ENCODE peak calls at places on chromosome 4, in seven cellular contexts. Y is brain microvascular endothelial cell, S is heart left ventricle, U is lower lobe of right lung, K is prostate gland, O is upper lobe of left lung, P is left ventricle myocardium inferior. C is an unnamed sample.

GRCh38 chr4:117385531-117385930 is 300.2 kb upstream of the TRAM1L1 start:
- DNase-seq in Y (no peak), S (no peak), U (no peak), K (no peak), O (no peak), P (no peak), C (no peak)

GRCh38 chr4:126731062-126731461 is 901.7 kb upstream of the INTU start:
- DNase-seq in Y (no peak), S (no peak), U (no peak), K (no peak), O (no peak), P (no peak), C (no peak)

GRCh38 chr4:57020467-57021101 is 41.9 kb downstream of the POLR2B start:
- DNase-seq in Y (peak; percentile 69), S (no peak), U (no peak), K (no peak), O (no peak), P (no peak), C (no peak)

GRCh38 chr4:21802406-21802805 is 146.2 kb downstream of the KCNIP4 start:
- DNase-seq in Y (peak; percentile 54), S (no peak), U (no peak), K (no peak), O (no peak), P (no peak), C (no peak)

GRCh38 chr4:99625369-99625768 is 32.3 kb downstream of the C4orf54 start:
- DNase-seq in Y (no peak), S (no peak), U (no peak), K (no peak), O (no peak), P (no peak), C (no peak)

GRCh38 chr4:126697748-126698147 is 935.0 kb upstream of the INTU start:
- DNase-seq in Y (no peak), S (no peak), U (no peak), K (no peak), O (no peak), P (no peak), C (no peak)

GRCh38 chr4:133068083-133068482 is 81.0 kb upstream of the PCDH10 start:
- DNase-seq in Y (no peak), S (no peak), U (no peak), K (no peak), O (no peak), P (no peak), C (no peak)

GRCh38 chr4:16521156-16521915 is 295.1 kb upstream of the TAPT1 start:
- DNase-seq in Y (no peak), S (no peak), U (no peak), K (no peak), O (no peak), P (no peak), C (no peak)

GRCh38 chr4:166594326-166594946 is 639.9 kb downstream of the SPOCK3 start:
- DNase-seq in Y (peak; percentile 49), S (no peak), U (no peak), K (no peak), O (no peak), P (no peak), C (no peak)

GRCh38 chr4:123786955-123787354 is 390.4 kb downstream of the SPRY1 start:
- DNase-seq in Y (peak; percentile 29), S (peak; percentile 73), U (peak; percentile 49), K (no peak), O (no peak), P (peak; percentile 60), C (peak; percentile 63)

GRCh38 chr4:20418865-20419451 is 167.3 kb downstream of the SLIT2 start:
- DNase-seq in Y (peak; percentile 36), S (no peak), U (no peak), K (peak; percentile 7), O (no peak), P (no peak), C (no peak)

GRCh38 chr4:48898733-48899431 is 7.7 kb downstream of the OCIAD2 start:
- DNase-seq in Y (peak; percentile 37), S (no peak), U (no peak), K (no peak), O (no peak), P (no peak), C (no peak)

GRCh38 chr4:133720001-133720400 is 481.6 kb downstream of the PABPC4L start:
- DNase-seq in Y (no peak), S (no peak), U (no peak), K (no peak), O (no peak), P (no peak), C (no peak)

GRCh38 chr4:37561803-37562207 is 124.4 kb downstream of the RELL1 start:
- DNase-seq in Y (peak; percentile 92), S (no peak), U (no peak), K (no peak), O (no peak), P (no peak), C (no peak)

GRCh38 chr4:136680271-136680670 is 852.0 kb downstream of the PCDH18 start:
- DNase-seq in Y (no peak), S (no peak), U (no peak), K (no peak), O (no peak), P (no peak), C (no peak)

GRCh38 chr4:110816367-110816766 is 193.5 kb upstream of the PITX2 start:
- DNase-seq in Y (no peak), S (no peak), U (no peak), K (no peak), O (no peak), P (no peak), C (no peak)

GRCh38 chr4:187562345-187562744 is 433.2 kb upstream of the ZFP42 start:
- DNase-seq in Y (no peak), S (no peak), U (no peak), K (no peak), O (no peak), P (no peak), C (no peak)

GRCh38 chr4:185933078-185933581 is 121.1 kb upstream of the SORBS2 start:
- DNase-seq in Y (peak; percentile 98), S (peak; percentile 44), U (no peak), K (no peak), O (no peak), P (no peak), C (no peak)

GRCh38 chr4:24112466-24112865 is 222.6 kb upstream of the PPARGC1A start:
- DNase-seq in Y (no peak), S (no peak), U (no peak), K (no peak), O (no peak), P (no peak), C (no peak)

GRCh38 chr4:26323807-26324206 is 3.0 kb downstream of the RBPJ start:
- DNase-seq in Y (no peak), S (no peak), U (no peak), K (no peak), O (no peak), P (no peak), C (no peak)

GRCh38 chr4:26326791-26327190 is 6.0 kb downstream of the RBPJ start:
- DNase-seq in Y (peak; percentile 95), S (no peak), U (no peak), K (no peak), O (no peak), P (no peak), C (no peak)

GRCh38 chr4:26322349-26322748 is 1.5 kb downstream of the RBPJ start:
- DNase-seq in Y (no peak), S (no peak), U (no peak), K (no peak), O (no peak), P (no peak), C (no peak)

GRCh38 chr4:26321326-26322276 is 787 bp downstream of the RBPJ start:
- DNase-seq in Y (no peak), S (peak; percentile 36), U (peak; percentile 54), K (peak; percentile 10), O (peak; percentile 29), P (peak; percentile 25), C (no peak)

GRCh38 chr4:26325191-26325590 is 4.4 kb downstream of the RBPJ start:
- DNase-seq in Y (peak; percentile 43), S (no peak), U (no peak), K (no peak), O (no peak), P (no peak), C (no peak)
- TF ChIP-seq CTCF in Y (peak; percentile 67), S (no peak), U (peak; percentile 21), K (no peak), O (no peak), P (no peak), C (no peak)

GRCh38 chr4:53507058-53507457 is 84.2 kb downstream of the LNX1 start:
- DNase-seq in Y (no peak), S (no peak), U (no peak), K (no peak), O (no peak), P (no peak), C (no peak)
- H3K36me3 ChIP-seq in Y (no peaks in the 10 kb centered on the region), S (no peaks in the 10 kb centered on the region), U (no peaks in the 10 kb centered on the region), K (no peaks in the 10 kb centered on the region), O (no peaks in the 10 kb centered on the region), P (peaks cover 12% of the 10 kb centered on the region), C (no peaks in the 10 kb centered on the region)

GRCh38 chr4:162498168-162498567 is 334.4 kb upstream of the FSTL5 start:
- DNase-seq in Y (no peak), S (peak; percentile 48), U (no peak), K (no peak), O (no peak), P (peak; percentile 48), C (no peak)

GRCh38 chr4:162502109-162502508 is 338.3 kb upstream of the FSTL5 start:
- DNase-seq in Y (no peak), S (no peak), U (no peak), K (no peak), O (no peak), P (no peak), C (no peak)

GRCh38 chr4:162497564-162498167 is 333.9 kb upstream of the FSTL5 start:
- DNase-seq in Y (peak; percentile 5), S (no peak), U (no peak), K (no peak), O (no peak), P (no peak), C (no peak)

GRCh38 chr4:162503868-162504267 is 340.1 kb upstream of the FSTL5 start:
- DNase-seq in Y (no peak), S (no peak), U (no peak), K (no peak), O (no peak), P (no peak), C (no peak)

GRCh38 chr4:162499478-162499877 is 335.7 kb upstream of the FSTL5 start:
- DNase-seq in Y (no peak), S (no peak), U (no peak), K (no peak), O (no peak), P (no peak), C (no peak)
- TF ChIP-seq CTCF in Y (peak; percentile 36), S (no peak), U (peak; percentile 25), K (no peak), O (no peak), P (peak; percentile 38), C (peak; percentile 33)

DNA sequence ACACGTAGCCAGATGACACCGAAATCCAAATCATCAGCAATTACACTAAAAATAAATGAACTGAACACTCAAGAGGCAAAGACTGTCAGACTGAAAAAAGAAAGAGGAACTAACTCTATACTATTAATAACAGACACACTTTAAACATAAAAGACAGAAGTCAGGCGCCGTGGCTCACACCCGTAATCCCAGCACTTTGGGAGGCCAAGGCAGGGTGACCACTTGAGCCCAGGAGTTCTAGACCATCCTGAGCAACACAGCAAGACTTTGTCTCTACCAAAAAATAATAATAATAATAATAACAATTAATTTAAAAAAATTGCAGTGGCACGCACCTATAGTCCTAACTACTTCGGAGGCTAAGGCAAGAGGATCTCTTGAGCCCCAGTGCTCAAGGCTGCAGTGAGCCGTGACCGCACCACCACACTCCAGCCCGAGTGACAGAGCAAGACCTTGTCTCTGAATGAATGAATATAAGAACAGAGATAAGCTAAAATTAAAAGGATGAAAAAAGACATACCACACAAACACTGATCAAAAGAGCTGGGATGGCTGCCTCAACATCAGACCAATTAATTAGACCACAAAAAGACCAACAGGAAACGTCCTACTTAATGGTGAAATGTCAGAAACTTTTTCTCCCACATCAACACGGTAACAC is 29.9 kb downstream of the CTBP1 start:
- DNase-seq in Y (no peak), S (no peak), U (no peak), K (no peak), O (no peak), P (no peak), C (no peak)
- H3K36me3 ChIP-seq in Y (peaks cover 49% of the 10 kb centered on the region), S (peaks cover 82% of the 10 kb centered on the region), U (peaks cover 72% of the 10 kb centered on the region), K (peaks cover 17% of the 10 kb centered on the region), O (peaks cover 45% of the 10 kb centered on the region), P (peaks cover 74% of the 10 kb centered on the region), C (peaks cover 74% of the 10 kb centered on the region)

C was measured in ascending aorta.